ENCODE peak calls at places on chromosomes 5 and 9, in four cellular contexts. Q is K562, B is HepG2, I is HCT116. V is an unnamed sample.
A peak's percentile ranks its signal among the peaks of the same experiment; 100 is the strongest.

GRCh38 chr5:174464504-174465165 is 259.7 kb upstream of the MSX2 start:
- DNase-seq in B (no peak), Q (no peak), I (no peak), V (no peak)

GRCh38 chr5:8012131-8012977 is 143.4 kb downstream of the MTRR start:
- DNase-seq in Q (peak; percentile 62), B (peak; percentile 6), I (no peak), V (no peak)

GRCh38 chr5:132209901-132210545 is 17.6 kb downstream of the P4HA2 start:
- DNase-seq in B (no peak), Q (no peak), I (no peak), V (no peak)

GRCh38 chr5:160357861-160358411 is 12.5 kb downstream of the C1QTNF2 start:
- DNase-seq in Q (no peak), I (no peak), B (no peak), V (no peak)

GRCh38 chr5:6399978-6400910 is 21.9 kb upstream of the MED10 start:
- DNase-seq in I (no peak), B (no peak), Q (no peak), V (no peak)

GRCh38 chr5:10424124-10424731 is 17.5 kb upstream of the ROPN1L start:
- DNase-seq in B (peak; percentile 13), I (peak; percentile 8), Q (no peak), V (no peak)

GRCh38 chr5:141634162-141634561 is 2.5 kb downstream of the HDAC3 start:
- DNase-seq in Q (peak; percentile 38), B (no peak), I (no peak), V (no peak)

GRCh38 chr9:36207016-36207415 is 16.3 kb downstream of the CLTA start:
- DNase-seq in Q (no peak), B (no peak), I (no peak), V (no peak)

GRCh38 chr9:95189230-95190098 is 128.0 kb downstream of the FANCC start:
- DNase-seq in I (no peak), Q (no peak), B (peak; percentile 35), V (no peak)

GRCh38 chr5:177557041-177557647 is 2.8 kb upstream of the FAM193B start:
- DNase-seq in Q (peak; percentile 86), B (peak; percentile 45), I (no peak), V (no peak)

GRCh38 chr5:74579215-74579614 is 61.3 kb downstream of the ENC1 start:
- DNase-seq in Q (peak; percentile 59), B (no peak), I (no peak), V (no peak)

GRCh38 chr5:53179681-53180080 is 70.1 kb upstream of the MOCS2 start:
- DNase-seq in Q (no peak), B (no peak), I (no peak), V (no peak)

GRCh38 chr5:60356716-60357115 is 343.2 kb downstream of the DEPDC1B start:
- DNase-seq in B (no peak), I (no peak), Q (no peak), V (no peak)

DNA sequence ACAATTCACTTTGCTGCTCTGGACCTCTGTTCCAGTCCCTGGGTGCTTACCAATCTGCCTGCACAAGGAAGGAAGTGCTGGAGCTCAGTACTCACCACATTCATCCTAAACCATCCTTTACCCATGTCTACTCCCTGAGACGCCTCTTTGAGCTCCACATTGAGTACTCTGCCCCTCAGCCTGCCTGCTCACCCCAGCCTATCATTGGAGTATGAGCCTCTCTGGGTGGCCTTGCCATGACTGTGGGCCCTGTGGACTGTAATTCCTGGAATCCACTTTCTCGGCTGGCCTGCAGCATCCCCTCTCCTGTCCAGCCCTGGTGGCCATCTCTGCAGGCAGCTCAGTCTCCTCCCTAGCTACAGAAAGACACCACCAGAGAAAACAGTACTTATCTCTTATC is 428.6 kb downstream of the SPOCK1 start:
- DNase-seq in Q (no peak), I (no peak), B (no peak), V (no peak)
- TF ChIP-seq CTCF in Q (no peak), I (no peak), B (no peak), V (no peak)

GRCh38 chr9:136220017-136220729 is 15.2 kb upstream of the LHX3 start:
- DNase-seq in B (no peak), Q (peak; percentile 75), I (no peak), V (no peak)

GRCh38 chr9:136222896-136223266 is 18.0 kb upstream of the LHX3 start:
- DNase-seq in Q (no peak), B (no peak), I (no peak), V (no peak)

GRCh38 chr9:136225366-136225747 is 20.3 kb downstream of the QSOX2 start:
- DNase-seq in Q (no peak), B (no peak), I (no peak), V (no peak)

GRCh38 chr9:136223871-136224640 is 19.1 kb upstream of the LHX3 start:
- DNase-seq in B (no peak), Q (no peak), I (no peak), V (no peak)

DNA sequence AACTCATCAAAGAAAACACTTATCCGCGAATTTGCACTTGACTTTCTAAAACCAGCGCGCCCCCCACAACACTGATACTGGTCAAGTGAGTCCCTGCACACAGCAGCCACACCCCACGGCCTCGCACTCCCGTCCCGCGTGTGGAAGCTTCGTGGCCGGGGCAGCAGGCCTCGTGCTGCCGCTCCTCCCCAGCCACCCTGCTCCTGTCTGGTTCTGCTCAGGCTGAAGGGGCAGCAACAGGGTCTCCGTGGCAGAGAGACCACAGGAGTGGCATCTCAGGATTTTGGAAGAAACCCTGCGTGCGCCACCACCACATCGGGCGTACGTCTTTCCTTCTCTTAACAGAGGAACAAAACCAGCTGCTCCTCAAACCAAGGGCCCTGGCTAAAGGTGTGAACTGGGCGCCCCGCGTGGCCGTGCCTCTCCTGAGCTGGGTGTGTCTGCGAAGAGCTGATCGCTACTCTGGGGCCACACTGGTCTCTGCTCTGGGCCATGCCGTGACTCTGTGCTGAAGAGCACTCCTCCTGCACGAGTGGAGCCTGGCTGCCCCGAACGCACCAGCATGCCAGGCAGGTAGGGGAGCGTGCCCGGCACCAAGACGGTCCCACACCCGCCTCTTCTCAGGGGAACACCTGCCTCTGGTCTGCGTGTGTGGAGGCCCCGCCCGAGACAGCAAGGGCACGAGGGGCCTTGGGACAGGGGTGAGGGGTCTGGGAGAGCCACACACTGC is 17.4 kb upstream of the LHX3 start:
- DNase-seq in B (no peak), Q (no peak), I (no peak), V (no peak)
- TF ChIP-seq TCF7L2 in B (no peak), Q (no peak), I (no peak), V (no peak)

GRCh38 chr9:4147476-4148214 is 152.2 kb downstream of the GLIS3 start:
- DNase-seq in B (peak; percentile 34), I (no peak), Q (no peak), V (no peak)
- H3K27ac ChIP-seq in B (no peak overlapping the region), I (no peak overlapping the region), Q (no peak overlapping the region), V (no peak overlapping the region)

GRCh38 chr5:15995206-15996052 is 184.2 kb downstream of the MARCHF11 start:
- DNase-seq in B (peak; percentile 5), Q (no peak), I (no peak), V (peak; percentile 8)

GRCh38 chr5:15991586-15991985 is 188.0 kb downstream of the MARCHF11 start:
- DNase-seq in Q (no peak), B (no peak), I (no peak), V (no peak)

GRCh38 chr5:15992918-15993317 is 186.7 kb downstream of the MARCHF11 start:
- DNase-seq in B (no peak), Q (no peak), I (no peak), V (no peak)

GRCh38 chr5:15993334-15993733 is 186.3 kb downstream of the MARCHF11 start:
- DNase-seq in I (no peak), B (no peak), Q (no peak), V (no peak)

DNA sequence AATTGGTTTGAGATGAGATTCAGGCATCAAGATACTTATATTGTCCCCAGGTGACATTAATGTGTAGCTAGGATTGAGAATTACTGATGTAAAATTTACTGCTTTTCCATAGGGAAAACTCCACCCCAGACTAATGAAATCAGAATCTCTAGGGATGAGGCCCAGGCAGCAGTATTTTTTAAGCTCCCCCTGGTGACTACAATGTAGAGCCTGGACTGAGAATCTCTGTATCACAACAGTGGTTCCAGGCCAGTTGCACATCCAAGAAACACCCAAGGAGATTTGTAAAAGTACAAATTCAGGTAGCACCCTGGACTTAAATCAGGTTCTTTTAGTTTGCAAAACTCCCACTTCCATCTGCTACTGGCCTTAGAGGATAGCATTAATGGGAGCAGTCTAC is 185.7 kb downstream of the MARCHF11 start:
- DNase-seq in I (no peak), B (no peak), Q (no peak), V (no peak)
- TF ChIP-seq CTCF in I (no peak), B (no peak), Q (no peak), V (no peak)

DNA sequence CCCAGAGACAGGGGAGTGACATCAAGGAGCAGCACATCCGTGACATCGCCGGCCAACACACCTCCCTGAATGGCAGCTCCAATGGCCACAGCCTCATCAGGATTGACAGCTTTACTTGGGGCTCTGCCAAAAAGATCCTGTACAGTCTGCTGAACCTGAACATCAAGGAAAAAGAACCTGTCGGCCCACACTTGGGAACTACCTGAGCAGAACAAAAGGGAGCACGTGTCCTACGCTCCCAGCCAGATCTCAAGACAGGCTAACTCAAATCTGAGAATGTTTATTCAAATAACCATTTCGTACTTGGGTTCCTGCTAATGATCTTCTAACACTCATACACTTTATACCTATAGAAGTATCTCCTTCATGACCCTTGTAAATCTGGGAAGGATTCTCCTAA is 15.3 kb downstream of the HSPA9 start:
- DNase-seq in I (no peak), Q (no peak), B (no peak), V (no peak)
- TF ChIP-seq TCF7L2 in I (no peak), Q (no peak), B (no peak), V (no peak)

DNA sequence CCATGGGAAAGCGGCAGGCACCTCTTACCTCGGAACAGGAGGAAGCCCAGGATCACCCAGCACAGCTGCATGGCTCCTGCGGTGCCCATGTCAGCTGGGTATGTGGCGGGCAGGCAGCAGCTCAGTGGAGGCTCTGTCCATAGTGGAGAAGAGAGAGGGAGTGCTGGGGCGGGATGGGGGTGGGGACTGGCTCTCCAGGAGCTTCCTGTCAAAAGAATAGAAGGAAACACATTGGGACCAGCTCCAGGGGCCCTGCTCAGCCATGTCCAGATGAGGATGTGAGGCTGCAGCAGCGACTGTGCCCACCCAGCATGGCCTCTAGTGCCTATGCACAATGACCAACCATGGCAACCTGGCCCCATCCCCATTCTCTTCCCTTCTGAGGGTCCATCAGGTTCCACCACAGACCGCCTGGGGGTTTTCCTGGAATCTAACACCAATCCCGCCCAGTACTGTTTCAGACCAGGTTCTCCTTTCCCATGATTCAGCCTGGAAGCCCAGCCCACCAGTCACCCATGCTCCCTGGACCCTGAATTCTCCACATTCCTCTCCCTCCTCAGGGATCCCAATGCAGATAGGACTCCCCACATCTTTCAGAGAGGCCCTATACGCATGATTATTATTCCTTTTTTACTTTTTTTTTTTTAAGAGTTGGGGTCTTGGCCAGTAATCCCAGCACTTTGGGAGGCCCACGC is at the start of gene ECSCR:
- DNase-seq in I (no peak), B (peak; percentile 39), Q (no peak), V (no peak)
- H3K27ac ChIP-seq in I (no peak within 1 kb of the TSS), B (no peak within 1 kb of the TSS), Q (no peak within 1 kb of the TSS), V (no peak within 1 kb of the TSS)

GRCh38 chr5:100520348-100520747 is 14.8 kb upstream of the FAM174A start:
- DNase-seq in B (no peak), I (no peak), Q (no peak), V (no peak)
- TF ChIP-seq CTCF in B (peak; percentile 34), I (peak; percentile 21), Q (no peak), V (peak; percentile 15)